ENCODE peak calls at places on chromosome 10, in nine cellular contexts. B is prostate gland, F is H7, X is fibroblast of the aortic adventitia, E is gastrocnemius medialis, K is substantia nigra, T is iris pigment epithelial cell, A is nephron progenitor cell, C is A549. S is an unnamed sample.

GRCh38 chr10:62230344-62231138 is 38.1 kb downstream of the RTKN2 start:
- DNase-seq in T (peak), K (no peak), X (peak), E (no peak), F (no peak), A (no peak), B (no peak), C (no peak), S (no peak)

GRCh38 chr10:22325272-22325947 is 4.5 kb downstream of the BMI1 start:
- DNase-seq in B (peak), K (peak), E (no peak), X (peak), A (peak), T (peak), C (peak), F (peak), S (peak)

GRCh38 chr10:132678436-132679216 is 107.3 kb downstream of the NKX6-2 start:
- DNase-seq in T (no peak), F (no peak), E (peak), K (no peak), C (no peak), A (no peak), B (no peak), X (no peak), S (peak)

GRCh38 chr10:116163732-116164131 is 109.3 kb downstream of the GFRA1 start:
- DNase-seq in F (no peak), A (no peak), K (no peak), X (no peak), E (no peak), C (no peak), T (no peak), B (no peak), S (no peak)

GRCh38 chr10:110784198-110784597 is 87.5 kb upstream of the PDCD4 start:
- DNase-seq in K (no peak), T (no peak), X (no peak), C (no peak), A (no peak), F (no peak), E (peak), B (peak), S (no peak)

GRCh38 chr10:33091186-33091585 is 133.2 kb upstream of the ITGB1 start:
- DNase-seq in B (no peak), A (no peak), T (no peak), E (no peak), X (no peak), C (no peak), K (no peak), F (no peak), S (no peak)

GRCh38 chr10:126673565-126673964 is 3.1 kb upstream of the C10orf90 start:
- DNase-seq in X (no peak), A (no peak), E (no peak), F (no peak), T (no peak), K (peak), C (no peak), B (no peak), S (no peak)

GRCh38 chr10:45265995-45266394 is 49.4 kb downstream of the OR13A1 start:
- DNase-seq in F (no peak), K (no peak), E (no peak), B (no peak), C (no peak), X (no peak), A (no peak), T (no peak), S (no peak)

GRCh38 chr10:4638116-4638515 is 187.9 kb upstream of the AKR1E2 start:
- DNase-seq in A (no peak), E (no peak), F (no peak), C (no peak), B (no peak), T (no peak), K (no peak), X (no peak), S (no peak)

GRCh38 chr10:81876253-81876731 is 1.3 kb downstream of the NRG3 start:
- DNase-seq in A (peak), X (no peak), C (no peak), T (no peak), E (no peak), B (no peak), K (peak), F (peak), S (no peak)

GRCh38 chr10:71516890-71517289 is 120.2 kb downstream of the CDH23 start:
- DNase-seq in B (no peak), E (no peak), A (no peak), X (no peak), K (no peak), F (no peak), T (no peak), C (no peak), S (no peak)

GRCh38 chr10:69461327-69462025 is 10.2 kb downstream of the TSPAN15 start:
- DNase-seq in E (no peak), A (no peak), K (no peak), X (no peak), T (no peak), B (no peak), C (no peak), F (no peak), S (no peak)

GRCh38 chr10:77943086-77943901 is 16.7 kb upstream of the DLG5 start:
- DNase-seq in C (peak), A (no peak), E (peak), T (peak), X (peak), F (no peak), B (peak), K (no peak), S (no peak)

GRCh38 chr10:28722065-28722803 is 44.9 kb downstream of the BAMBI start:
- DNase-seq in X (peak), E (no peak), B (no peak), F (peak), A (peak), C (peak), K (peak), T (peak), S (peak)

GRCh38 chr10:122692744-122693143 is 6.9 kb downstream of the C10orf120 start:
- DNase-seq in K (no peak), T (no peak), E (no peak), A (no peak), F (no peak), C (no peak), X (no peak), B (no peak), S (no peak)

GRCh38 chr10:133295426-133296320 is 13.0 kb downstream of the TUBGCP2 start:
- DNase-seq in C (no peak), F (peak), A (no peak), B (no peak), X (no peak), T (no peak), E (no peak), K (no peak), S (no peak)

GRCh38 chr10:118349235-118349634 is 7.1 kb upstream of the FAM204A start:
- DNase-seq in E (no peak), C (no peak), X (no peak), A (no peak), K (no peak), F (no peak), T (no peak), B (no peak), S (no peak)

S was measured in mesenteric fat pad.